ENCODE peak calls at places on chromosomes 12 and 14, in four cellular contexts. One of them, this sample, is unnamed.

GRCh38 chr12:41645624-41646023 is 457.5 kb downstream of the PDZRN4 start:
- DNase-seq in AG08396: no peak
- DNase-seq in hypothalamus: no peak
- DNase-seq in MM.1S: no peak
- DNase-seq in this sample: no peak

GRCh38 chr12:124654666-124655316 is 87.4 kb upstream of the NCOR2 start:
- DNase-seq in hypothalamus: peak
- DNase-seq in AG08396: peak
- DNase-seq in MM.1S: no peak
- DNase-seq in this sample: no peak

GRCh38 chr12:9702239-9702638 is 30.7 kb downstream of the CLECL1 start:
- DNase-seq in AG08396: no peak
- DNase-seq in hypothalamus: no peak
- DNase-seq in MM.1S: no peak
- DNase-seq in this sample: no peak

GRCh38 chr12:121673013-121673441 is 3.6 kb upstream of the MORN3 start:
- DNase-seq in MM.1S: no peak
- DNase-seq in hypothalamus: no peak
- DNase-seq in AG08396: no peak
- DNase-seq in this sample: no peak

GRCh38 chr12:97716356-97716755 is 253.8 kb downstream of the RMST start:
- DNase-seq in AG08396: no peak
- DNase-seq in MM.1S: peak
- DNase-seq in hypothalamus: no peak
- DNase-seq in this sample: no peak

GRCh38 chr12:53221203-53222076 is 10.6 kb downstream of the RARG start:
- DNase-seq in AG08396: peak
- DNase-seq in MM.1S: peak
- DNase-seq in hypothalamus: peak
- DNase-seq in this sample: peak

GRCh38 chr14:43754838-43755237 is 752.2 kb downstream of the FSCB start:
- DNase-seq in hypothalamus: no peak
- DNase-seq in AG08396: no peak
- DNase-seq in MM.1S: no peak
- DNase-seq in this sample: no peak

GRCh38 chr12:25110260-25110659 is 84.7 kb downstream of the DNAI7 start:
- DNase-seq in hypothalamus: no peak
- DNase-seq in MM.1S: no peak
- DNase-seq in AG08396: no peak
- DNase-seq in this sample: no peak

GRCh38 chr12:92503029-92503931 is 199.5 kb upstream of the PLEKHG7 start:
- DNase-seq in hypothalamus: no peak
- DNase-seq in MM.1S: no peak
- DNase-seq in AG08396: no peak
- DNase-seq in this sample: no peak

GRCh38 chr12:19707948-19708409 is 268.7 kb downstream of the AEBP2 start:
- DNase-seq in MM.1S: no peak
- DNase-seq in AG08396: peak
- DNase-seq in hypothalamus: no peak
- DNase-seq in this sample: no peak

GRCh38 chr14:68696721-68697495 is 96.0 kb downstream of the ZFP36L1 start:
- DNase-seq in AG08396: no peak
- DNase-seq in MM.1S: no peak
- DNase-seq in hypothalamus: no peak
- DNase-seq in this sample: no peak

GRCh38 chr14:98952595-98953325 is 319.2 kb downstream of the BCL11B start:
- DNase-seq in MM.1S: no peak
- DNase-seq in hypothalamus: no peak
- DNase-seq in AG08396: peak
- DNase-seq in this sample: peak

GRCh38 chr14:61337893-61338292 is 16.5 kb downstream of the PRKCH start:
- DNase-seq in MM.1S: no peak
- DNase-seq in hypothalamus: no peak
- DNase-seq in AG08396: no peak
- DNase-seq in this sample: no peak

GRCh38 chr12:1877169-1877878 is 41.1 kb downstream of the CACNA2D4 start:
- DNase-seq in hypothalamus: no peak
- DNase-seq in MM.1S: no peak
- DNase-seq in AG08396: no peak
- DNase-seq in this sample: no peak

GRCh38 chr14:72699852-72700257 is 194.0 kb downstream of the DPF3 start:
- DNase-seq in hypothalamus: no peak
- DNase-seq in AG08396: peak
- DNase-seq in MM.1S: no peak
- DNase-seq in this sample: peak

GRCh38 chr12:102885043-102885932 is 31.8 kb downstream of the PAH start:
- DNase-seq in hypothalamus: no peak
- DNase-seq in AG08396: no peak
- DNase-seq in MM.1S: no peak
- DNase-seq in this sample: no peak

GRCh38 chr14:100077441-100077840 is 12.2 kb downstream of the EVL start:
- DNase-seq in MM.1S: no peak
- DNase-seq in hypothalamus: no peak
- DNase-seq in AG08396: no peak
- DNase-seq in this sample: no peak

GRCh38 chr12:19855876-19856275 is 416.6 kb downstream of the AEBP2 start:
- DNase-seq in AG08396: no peak
- DNase-seq in MM.1S: no peak
- DNase-seq in hypothalamus: no peak
- DNase-seq in this sample: no peak

GRCh38 chr14:35332517-35333346 is 40.5 kb downstream of the PSMA6 start:
- DNase-seq in hypothalamus: no peak
- DNase-seq in MM.1S: peak
- DNase-seq in AG08396: no peak
- DNase-seq in this sample: peak

GRCh38 chr14:30195946-30196345 is 268.3 kb upstream of the PRKD1 start:
- DNase-seq in AG08396: no peak
- DNase-seq in MM.1S: no peak
- DNase-seq in hypothalamus: no peak
- DNase-seq in this sample: no peak

GRCh38 chr12:6084969-6085450 is 39.5 kb downstream of the VWF start:
- DNase-seq in MM.1S: no peak
- DNase-seq in AG08396: no peak
- DNase-seq in hypothalamus: no peak
- DNase-seq in this sample: no peak

GRCh38 chr14:95507174-95507573 is 9.3 kb downstream of the SYNE3 start:
- DNase-seq in hypothalamus: no peak
- DNase-seq in AG08396: peak
- DNase-seq in MM.1S: no peak
- DNase-seq in this sample: peak

GRCh38 chr12:109717390-109718357 is 4.0 kb downstream of the FAM222A start:
- DNase-seq in AG08396: no peak
- DNase-seq in MM.1S: no peak
- DNase-seq in hypothalamus: no peak
- DNase-seq in this sample: no peak

GRCh38 chr12:68317047-68317667 is 15.0 kb downstream of the MDM1 start:
- DNase-seq in AG08396: no peak
- DNase-seq in MM.1S: peak
- DNase-seq in hypothalamus: no peak
- DNase-seq in this sample: no peak

GRCh38 chr12:101592931-101593330 is 1.8 kb upstream of the MYBPC1 start:
- DNase-seq in AG08396: no peak
- DNase-seq in hypothalamus: no peak
- DNase-seq in MM.1S: no peak
- DNase-seq in this sample: no peak